ENCODE peak calls at places on chromosomes 7 and 10, in seven cellular contexts. One of them, this sample, is unnamed.

GRCh38 chr10:125584954-125585353 is 98.0 kb downstream of the TEX36 start:
- DNase-seq in germinal center: no peak
- DNase-seq in endothelial cell: no peak
- DNase-seq in posterior vena cava: no peak
- DNase-seq in uterus: no peak
- DNase-seq in WERI-Rb-1: no peak
- DNase-seq in dermis blood vessel endothelial cell: peak; percentile 6
- DNase-seq in this sample: no peak

GRCh38 chr10:119657725-119658124 is 6.5 kb downstream of the BAG3 start:
- DNase-seq in germinal center: no peak
- DNase-seq in endothelial cell: no peak
- DNase-seq in posterior vena cava: no peak
- DNase-seq in uterus: no peak
- DNase-seq in WERI-Rb-1: no peak
- DNase-seq in dermis blood vessel endothelial cell: no peak
- DNase-seq in this sample: no peak

GRCh38 chr10:29734980-29735627 is 100.3 kb upstream of the SVIL start:
- DNase-seq in germinal center: peak; percentile 58
- DNase-seq in endothelial cell: peak; percentile 49
- DNase-seq in posterior vena cava: peak; percentile 94
- DNase-seq in uterus: peak; percentile 68
- DNase-seq in WERI-Rb-1: peak; percentile 42
- DNase-seq in dermis blood vessel endothelial cell: peak; percentile 60
- DNase-seq in this sample: peak; percentile 31

GRCh38 chr10:103852189-103852711 is 3.1 kb downstream of the SH3PXD2A start:
- DNase-seq in germinal center: no peak
- DNase-seq in endothelial cell: no peak
- DNase-seq in posterior vena cava: peak; percentile 76
- DNase-seq in uterus: no peak
- DNase-seq in WERI-Rb-1: no peak
- DNase-seq in dermis blood vessel endothelial cell: no peak
- DNase-seq in this sample: no peak

GRCh38 chr10:91124016-91124415 is 96.4 kb upstream of the PCGF5 start:
- DNase-seq in germinal center: no peak
- DNase-seq in endothelial cell: no peak
- DNase-seq in posterior vena cava: no peak
- DNase-seq in uterus: no peak
- DNase-seq in WERI-Rb-1: no peak
- DNase-seq in dermis blood vessel endothelial cell: no peak
- DNase-seq in this sample: no peak

GRCh38 chr7:139915301-139915863 is 86.3 kb downstream of the TBXAS1 start:
- DNase-seq in germinal center: no peak
- DNase-seq in endothelial cell: no peak
- DNase-seq in posterior vena cava: no peak
- DNase-seq in uterus: no peak
- DNase-seq in WERI-Rb-1: no peak
- DNase-seq in dermis blood vessel endothelial cell: no peak
- DNase-seq in this sample: no peak

GRCh38 chr7:73681031-73681430 is 2.2 kb downstream of the DNAJC30 start:
- DNase-seq in germinal center: no peak
- DNase-seq in endothelial cell: no peak
- DNase-seq in posterior vena cava: no peak
- DNase-seq in uterus: no peak
- DNase-seq in WERI-Rb-1: no peak
- DNase-seq in dermis blood vessel endothelial cell: peak; percentile 19
- DNase-seq in this sample: no peak

GRCh38 chr10:70466951-70467350 is 11.6 kb upstream of the PALD1 start:
- DNase-seq in germinal center: no peak
- DNase-seq in endothelial cell: no peak
- DNase-seq in posterior vena cava: no peak
- DNase-seq in uterus: no peak
- DNase-seq in WERI-Rb-1: no peak
- DNase-seq in dermis blood vessel endothelial cell: no peak
- DNase-seq in this sample: no peak

GRCh38 chr7:92359801-92360200 is 87.5 kb upstream of the GATAD1 start:
- DNase-seq in germinal center: no peak
- DNase-seq in endothelial cell: no peak
- DNase-seq in posterior vena cava: no peak
- DNase-seq in uterus: no peak
- DNase-seq in WERI-Rb-1: no peak
- DNase-seq in dermis blood vessel endothelial cell: no peak
- DNase-seq in this sample: no peak

GRCh38 chr10:80590585-80591125 is 53.0 kb downstream of the SH2D4B start:
- DNase-seq in germinal center: no peak
- DNase-seq in endothelial cell: no peak
- DNase-seq in posterior vena cava: no peak
- DNase-seq in uterus: no peak
- DNase-seq in WERI-Rb-1: no peak
- DNase-seq in dermis blood vessel endothelial cell: no peak
- DNase-seq in this sample: no peak

GRCh38 chr10:115903845-115904244 is 369.2 kb downstream of the GFRA1 start:
- DNase-seq in germinal center: no peak
- DNase-seq in endothelial cell: no peak
- DNase-seq in posterior vena cava: no peak
- DNase-seq in uterus: no peak
- DNase-seq in WERI-Rb-1: no peak
- DNase-seq in dermis blood vessel endothelial cell: no peak
- DNase-seq in this sample: no peak

GRCh38 chr7:22667562-22668239 is 59.3 kb upstream of the IL6 start:
- DNase-seq in germinal center: no peak
- DNase-seq in endothelial cell: no peak
- DNase-seq in posterior vena cava: no peak
- DNase-seq in uterus: no peak
- DNase-seq in WERI-Rb-1: no peak
- DNase-seq in dermis blood vessel endothelial cell: peak; percentile 76
- DNase-seq in this sample: no peak

GRCh38 chr7:54111850-54112249 is 430.3 kb upstream of the VSTM2A start:
- DNase-seq in germinal center: no peak
- DNase-seq in endothelial cell: no peak
- DNase-seq in posterior vena cava: no peak
- DNase-seq in uterus: no peak
- DNase-seq in WERI-Rb-1: no peak
- DNase-seq in dermis blood vessel endothelial cell: no peak
- DNase-seq in this sample: no peak

GRCh38 chr7:101126651-101127459 is at the start of gene SERPINE1:
- DNase-seq in germinal center: peak; percentile 41
- DNase-seq in endothelial cell: peak; percentile 41
- DNase-seq in posterior vena cava: peak; percentile 97
- DNase-seq in uterus: peak; percentile 94
- DNase-seq in WERI-Rb-1: no peak
- DNase-seq in dermis blood vessel endothelial cell: peak; percentile 100
- DNase-seq in this sample: peak; percentile 9

GRCh38 chr10:3747984-3748383 is 37.0 kb downstream of the KLF6 start:
- DNase-seq in germinal center: no peak
- DNase-seq in endothelial cell: no peak
- DNase-seq in posterior vena cava: no peak
- DNase-seq in uterus: peak; percentile 47
- DNase-seq in WERI-Rb-1: no peak
- DNase-seq in dermis blood vessel endothelial cell: peak; percentile 78
- DNase-seq in this sample: no peak

This sample was measured in effector CD4-positive, alpha-beta T cell.